ENCODE peak calls at places on chromosome 11, in four cellular contexts. K is H1, H is IMR-90, C is H9. I is an unnamed sample.
A peak's percentile ranks its signal among the peaks of the same experiment; 100 is the strongest.

GRCh38 chr11:578276-579035 is 2.2 kb downstream of the PHRF1 start:
- DNase-seq in K (no peak), H (no peak), C (no peak), I (no peak)

GRCh38 chr11:36657610-36658225 is 59.7 kb upstream of the RAG2 start:
- DNase-seq in K (no peak), H (peak; percentile 13), C (no peak), I (no peak)

GRCh38 chr11:41716862-41717261 is 257.4 kb upstream of the LRRC4C start:
- DNase-seq in K (no peak), H (no peak), C (no peak), I (no peak)

GRCh38 chr11:70460959-70461358 is 62.6 kb downstream of the CTTN start:
- DNase-seq in K (no peak), H (no peak), C (no peak), I (no peak)

GRCh38 chr11:80096736-80097135 is 655.9 kb upstream of the TENM4 start:
- DNase-seq in K (no peak), H (peak; percentile 87), C (no peak), I (no peak)

GRCh38 chr11:31804439-31805036 is 6.6 kb downstream of the PAX6 start:
- DNase-seq in K (peak; percentile 74), H (no peak), C (peak; percentile 41), I (peak; percentile 50)

GRCh38 chr11:108199446-108200321 is 22.8 kb downstream of the NPAT start:
- DNase-seq in K (no peak), H (peak; percentile 68), C (no peak), I (peak; percentile 74)

GRCh38 chr11:68014157-68014965 is 4.2 kb downstream of the ALDH3B1 start:
- DNase-seq in K (no peak), H (peak; percentile 87), C (no peak), I (no peak)

GRCh38 chr11:64090811-64091516 is 55.2 kb downstream of the FLRT1 start:
- DNase-seq in K (no peak), H (peak; percentile 43), C (no peak), I (peak; percentile 30)

GRCh38 chr11:10858505-10859360 is 880 bp upstream of the ZBED5 start:
- DNase-seq in K (peak; percentile 76), H (peak; percentile 19), C (peak; percentile 70), I (peak; percentile 86)

GRCh38 chr11:130652671-130653335 is 204.4 kb downstream of the ADAMTS15 start:
- DNase-seq in K (peak; percentile 11), H (peak; percentile 89), C (no peak), I (no peak)

GRCh38 chr11:111206472-111206871 is 39.1 kb upstream of the POU2AF2 start:
- DNase-seq in K (no peak), H (peak; percentile 81), C (no peak), I (no peak)

GRCh38 chr11:116035972-116036371 is 531.8 kb upstream of the CADM1 start:
- DNase-seq in K (no peak), H (no peak), C (no peak), I (no peak)

GRCh38 chr11:128506999-128507591 is 80.3 kb downstream of the ETS1 start:
- DNase-seq in K (no peak), H (peak; percentile 96), C (no peak), I (peak; percentile 57)

GRCh38 chr11:132078677-132079076 is 708.3 kb downstream of the NTM start:
- DNase-seq in K (no peak), H (no peak), C (no peak), I (no peak)

GRCh38 chr11:14418801-14419417 is 59.9 kb upstream of the RRAS2 start:
- DNase-seq in K (no peak), H (peak; percentile 25), C (peak; percentile 66), I (peak; percentile 85)

GRCh38 chr11:12234216-12234615 is 123.8 kb downstream of the MICAL2 start:
- DNase-seq in K (no peak), H (no peak), C (no peak), I (no peak)

GRCh38 chr11:60942970-60943565 is 8.9 kb downstream of the SLC15A3 start:
- DNase-seq in K (no peak), H (no peak), C (no peak), I (no peak)

GRCh38 chr11:77854838-77855237 is 33.9 kb downstream of the AAMDC start:
- DNase-seq in K (no peak), H (no peak), C (no peak), I (peak; percentile 16)

GRCh38 chr11:34644669-34645406 is 23.9 kb downstream of the EHF start:
- DNase-seq in K (no peak), H (peak; percentile 89), C (no peak), I (peak; percentile 18)

GRCh38 chr11:132318421-132319157 is 948.2 kb downstream of the NTM start:
- DNase-seq in K (no peak), H (peak; percentile 76), C (no peak), I (no peak)

GRCh38 chr11:106998126-106998525 is 20.1 kb downstream of the GUCY1A2 start:
- DNase-seq in K (no peak), H (peak; percentile 11), C (no peak), I (peak; percentile 35)

GRCh38 chr11:134392953-134393615 is 19.0 kb downstream of the B3GAT1 start:
- DNase-seq in K (no peak), H (no peak), C (no peak), I (no peak)

GRCh38 chr11:433111-433510 is 8.7 kb downstream of the ANO9 start:
- DNase-seq in K (no peak), H (no peak), C (no peak), I (no peak)

GRCh38 chr11:128116447-128117240 is 470.7 kb downstream of the ETS1 start:
- DNase-seq in K (no peak), H (no peak), C (no peak), I (no peak)

GRCh38 chr11:128810784-128811514 is 56.1 kb downstream of the KCNJ1 start:
- DNase-seq in K (no peak), H (no peak), C (no peak), I (no peak)

GRCh38 chr11:64762916-64763803 is 3.4 kb upstream of the PYGM start:
- DNase-seq in K (peak; percentile 71), H (peak; percentile 79), C (peak; percentile 77), I (peak; percentile 69)

DNA sequence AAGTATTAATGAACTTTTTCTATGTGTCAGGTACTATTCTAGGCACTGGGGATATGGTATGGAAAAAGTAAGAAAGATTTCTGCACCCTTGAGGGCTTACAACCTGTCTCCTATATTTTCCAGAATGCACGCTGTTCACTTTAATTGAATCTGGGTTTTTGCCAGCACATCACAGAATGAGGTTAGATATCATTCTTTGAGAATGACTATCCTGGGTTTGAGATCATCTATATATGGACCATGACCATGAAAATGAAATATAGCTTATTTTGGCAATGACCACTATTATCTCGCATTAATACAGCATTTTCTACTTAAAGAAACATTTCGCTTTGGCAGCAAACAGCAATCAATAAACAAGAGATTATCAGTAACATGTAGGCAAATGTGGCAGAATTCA is 46.9 kb downstream of the C11orf71 start:
- DNase-seq in K (no peak), H (peak; percentile 46), C (no peak), I (no peak)
- H3K56ac ChIP-seq in K (no peak overlapping the region), H (no peak overlapping the region), C (no peak overlapping the region), I (no peak overlapping the region)

GRCh38 chr11:122863704-122864326 is 18.7 kb upstream of the JHY start:
- DNase-seq in K (no peak), H (peak; percentile 50), C (no peak), I (no peak)

GRCh38 chr11:122861631-122862030 is 20.9 kb upstream of the JHY start:
- DNase-seq in K (no peak), H (no peak), C (no peak), I (no peak)

GRCh38 chr11:122862091-122862490 is 20.5 kb upstream of the JHY start:
- DNase-seq in K (no peak), H (no peak), C (no peak), I (no peak)

GRCh38 chr11:122869622-122870021 is 12.9 kb upstream of the JHY start:
- DNase-seq in K (no peak), H (no peak), C (no peak), I (no peak)

GRCh38 chr11:122864386-122864785 is 18.2 kb upstream of the JHY start:
- DNase-seq in K (no peak), H (no peak), C (no peak), I (no peak)
- H2BK5ac ChIP-seq in K (no peak overlapping the region), H (no peak overlapping the region), C (no peak overlapping the region), I (no peak overlapping the region)

DNA sequence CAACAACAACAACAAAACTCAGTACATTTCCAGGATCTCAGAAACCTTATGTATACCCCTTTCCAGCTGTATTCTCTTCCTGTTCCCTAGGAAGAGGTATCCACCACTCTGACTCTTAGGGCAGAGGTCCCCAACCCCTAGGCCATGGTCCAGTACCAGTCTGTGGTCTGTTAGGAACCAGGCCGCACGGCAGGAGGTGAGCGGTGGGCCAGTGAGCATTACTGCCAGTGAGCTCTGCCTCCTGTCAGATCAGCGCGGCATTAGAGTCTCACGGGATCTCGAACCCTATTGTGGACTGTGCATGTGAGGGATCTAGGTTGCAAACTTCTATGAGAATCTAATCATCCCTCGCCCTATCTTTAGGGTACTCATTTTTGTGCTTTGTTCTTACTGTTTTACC is 43.9 kb upstream of the LMO1 start:
- DNase-seq in K (no peak), H (no peak), C (no peak), I (no peak)
- H3K56ac ChIP-seq in K (no peak overlapping the region), H (no peak overlapping the region), C (no peak overlapping the region), I (no peak overlapping the region)

DNA sequence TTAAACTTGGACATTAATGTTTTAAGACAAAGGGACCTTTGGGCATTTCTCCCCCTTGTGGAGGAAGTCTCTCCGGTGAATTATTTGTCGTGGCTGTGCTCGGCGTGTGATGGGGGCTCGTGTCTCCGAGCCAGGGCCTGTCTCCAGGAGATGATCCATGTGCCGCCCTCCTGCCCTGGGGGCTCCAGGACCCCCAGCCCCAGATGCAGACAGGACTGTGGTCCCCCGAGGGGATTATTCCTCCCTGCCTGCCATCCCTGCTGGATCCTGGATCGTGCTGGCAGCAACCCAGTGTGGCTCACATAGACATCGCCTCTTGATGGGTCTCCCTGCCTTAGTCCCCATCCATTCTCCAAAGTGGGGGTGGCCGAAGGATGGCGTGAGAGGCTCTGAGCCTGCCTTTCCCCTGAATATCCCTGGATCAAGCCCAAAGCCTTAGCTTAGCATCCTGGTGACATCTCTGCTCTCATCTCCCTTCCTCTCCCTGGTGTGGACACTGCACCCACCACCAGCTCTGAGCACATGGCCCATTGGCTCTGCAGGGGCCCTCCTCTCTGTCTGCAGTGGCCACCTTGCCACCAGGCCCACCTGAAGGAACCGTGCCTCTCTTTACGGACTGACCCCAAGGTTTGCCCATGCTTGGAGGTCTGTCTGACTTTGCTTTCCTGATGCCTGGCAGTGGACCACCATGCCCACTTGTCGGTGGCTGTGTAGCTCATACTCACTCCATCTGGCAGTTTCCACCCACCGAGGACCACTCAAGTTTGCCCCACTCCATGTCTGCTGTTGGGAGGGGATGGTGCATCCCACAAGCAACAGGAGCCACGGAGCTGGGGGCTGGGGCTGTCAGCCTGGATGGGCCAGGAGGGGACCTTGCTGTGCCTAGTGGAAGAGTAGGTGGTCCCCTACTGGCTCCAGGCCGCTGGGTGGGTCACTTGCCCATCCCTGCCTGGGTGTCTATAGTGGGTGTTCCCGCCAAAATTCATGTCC is 56.7 kb downstream of the SMIM38 start:
- DNase-seq in K (no peak), H (no peak), C (peak; percentile 17), I (peak; percentile 29)
- H2BK5ac ChIP-seq in K (no peak overlapping the region), H (no peak overlapping the region), C (no peak overlapping the region), I (no peak overlapping the region)

I was measured in mesendoderm.